ENCODE peak calls at places on chromosomes 2 and 18, in four cellular contexts. One of them, this sample, is unnamed.

GRCh38 chr2:225002656-225003045 is 39.6 kb downstream of the DOCK10 start:
- DNase-seq in WTC11: no peak
- DNase-seq in HepG2: no peak
- DNase-seq in K562: no peak
- DNase-seq in this sample: no peak

GRCh38 chr2:85394256-85394655 is 15.9 kb downstream of the CAPG start:
- DNase-seq in K562: no peak
- DNase-seq in HepG2: no peak
- DNase-seq in WTC11: no peak
- DNase-seq in this sample: no peak

GRCh38 chr18:59631583-59632181 is 65.5 kb downstream of the CCBE1 start:
- DNase-seq in HepG2: peak
- DNase-seq in K562: no peak
- DNase-seq in WTC11: peak
- DNase-seq in this sample: peak

GRCh38 chr18:13422541-13423147 is 204.1 kb downstream of the LDLRAD4 start:
- DNase-seq in K562: no peak
- DNase-seq in HepG2: no peak
- DNase-seq in WTC11: no peak
- DNase-seq in this sample: no peak

GRCh38 chr2:59301466-59302402 is 1060.6 kb upstream of the FANCL start:
- DNase-seq in WTC11: peak
- DNase-seq in HepG2: peak
- DNase-seq in K562: peak
- DNase-seq in this sample: peak

GRCh38 chr2:218168016-218168415 is 1.3 kb upstream of the CXCR1 start:
- DNase-seq in HepG2: no peak
- DNase-seq in WTC11: no peak
- DNase-seq in K562: no peak
- DNase-seq in this sample: no peak

GRCh38 chr18:48024009-48024512 is 93.6 kb upstream of the SMAD2 start:
- DNase-seq in WTC11: peak
- DNase-seq in HepG2: no peak
- DNase-seq in K562: no peak
- DNase-seq in this sample: no peak

GRCh38 chr2:233976690-233977294 is 59.6 kb downstream of the TRPM8 start:
- DNase-seq in WTC11: no peak
- DNase-seq in K562: peak
- DNase-seq in HepG2: peak
- DNase-seq in this sample: peak

GRCh38 chr18:54023471-54023870 is 201.0 kb downstream of the MBD2 start:
- DNase-seq in HepG2: no peak
- DNase-seq in WTC11: no peak
- DNase-seq in K562: no peak
- DNase-seq in this sample: no peak

GRCh38 chr2:171579481-171579880 is 57.2 kb downstream of the CYBRD1 start:
- DNase-seq in WTC11: no peak
- DNase-seq in K562: no peak
- DNase-seq in HepG2: no peak
- DNase-seq in this sample: no peak

GRCh38 chr2:109126501-109126860 is 2.5 kb upstream of the SH3RF3 start:
- DNase-seq in K562: no peak
- DNase-seq in WTC11: no peak
- DNase-seq in HepG2: no peak
- DNase-seq in this sample: no peak

GRCh38 chr2:197201874-197202273 is 108.7 kb downstream of the ANKRD44 start:
- DNase-seq in HepG2: no peak
- DNase-seq in WTC11: no peak
- DNase-seq in K562: no peak
- DNase-seq in this sample: no peak

GRCh38 chr2:40352321-40353099 is 99.4 kb downstream of the SLC8A1 start:
- DNase-seq in HepG2: no peak
- DNase-seq in K562: no peak
- DNase-seq in WTC11: no peak
- DNase-seq in this sample: no peak

GRCh38 chr2:12389354-12390045 is 327.2 kb upstream of the TRIB2 start:
- DNase-seq in WTC11: no peak
- DNase-seq in HepG2: no peak
- DNase-seq in K562: no peak
- DNase-seq in this sample: no peak

GRCh38 chr2:142756430-142756829 is 121.0 kb upstream of the KYNU start:
- DNase-seq in K562: no peak
- DNase-seq in WTC11: no peak
- DNase-seq in HepG2: no peak
- DNase-seq in this sample: no peak

DNA sequence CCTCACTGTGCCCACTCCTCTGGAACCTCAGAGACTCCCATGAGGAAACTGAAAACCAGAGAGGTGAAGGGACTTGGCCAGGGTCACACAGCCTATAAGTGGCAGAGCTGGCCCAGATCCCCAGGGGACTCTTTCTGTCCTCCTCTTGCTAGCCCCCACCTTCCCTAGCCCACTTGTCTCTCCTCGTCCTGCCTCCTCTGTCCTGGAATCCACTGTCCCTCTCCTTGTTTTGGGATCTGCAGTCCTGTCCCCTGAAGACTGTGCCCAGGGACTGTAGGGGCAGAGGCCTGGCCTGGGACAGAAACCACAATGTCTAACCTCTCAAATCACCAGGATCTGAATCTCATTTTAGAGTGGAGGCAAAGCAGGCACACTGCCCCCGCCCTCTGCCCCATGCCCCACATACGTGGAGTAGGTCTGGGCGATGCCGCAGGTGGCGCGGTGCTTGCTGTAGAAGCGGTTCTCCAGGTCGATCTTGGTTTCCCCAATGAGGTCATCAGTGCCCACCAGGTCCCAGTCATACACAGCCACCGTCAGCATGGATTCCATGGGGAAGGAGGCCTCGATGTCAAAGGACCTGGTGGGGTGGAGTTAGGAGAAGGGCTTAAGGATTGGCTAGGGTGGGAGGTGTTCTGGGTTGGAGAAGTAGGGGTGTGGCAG is 12.5 kb downstream of the OTOF start:
- DNase-seq in HepG2: no peak
- DNase-seq in WTC11: no peak
- DNase-seq in K562: no peak
- DNase-seq in this sample: no peak
- TF ChIP-seq ELF4 in HepG2: no peak
- TF ChIP-seq ELF4 in WTC11: no peak
- TF ChIP-seq ELF4 in K562: no peak
- TF ChIP-seq ELF4 in this sample: no peak

GRCh38 chr2:235358981-235359471 is 134.8 kb upstream of the AGAP1 start:
- DNase-seq in K562: no peak
- DNase-seq in HepG2: no peak
- DNase-seq in WTC11: no peak
- DNase-seq in this sample: no peak
- TF ChIP-seq SP1 in K562: no peak
- TF ChIP-seq SP1 in HepG2: no peak
- TF ChIP-seq SP1 in WTC11: no peak
- TF ChIP-seq SP1 in this sample: no peak

GRCh38 chr2:232890896-232891601 is 21.0 kb downstream of the SNORC start:
- DNase-seq in HepG2: no peak
- DNase-seq in WTC11: peak
- DNase-seq in K562: peak
- DNase-seq in this sample: peak
- TF ChIP-seq ELF4 in HepG2: no peak
- TF ChIP-seq ELF4 in WTC11: no peak
- TF ChIP-seq ELF4 in K562: no peak
- TF ChIP-seq ELF4 in this sample: no peak

DNA sequence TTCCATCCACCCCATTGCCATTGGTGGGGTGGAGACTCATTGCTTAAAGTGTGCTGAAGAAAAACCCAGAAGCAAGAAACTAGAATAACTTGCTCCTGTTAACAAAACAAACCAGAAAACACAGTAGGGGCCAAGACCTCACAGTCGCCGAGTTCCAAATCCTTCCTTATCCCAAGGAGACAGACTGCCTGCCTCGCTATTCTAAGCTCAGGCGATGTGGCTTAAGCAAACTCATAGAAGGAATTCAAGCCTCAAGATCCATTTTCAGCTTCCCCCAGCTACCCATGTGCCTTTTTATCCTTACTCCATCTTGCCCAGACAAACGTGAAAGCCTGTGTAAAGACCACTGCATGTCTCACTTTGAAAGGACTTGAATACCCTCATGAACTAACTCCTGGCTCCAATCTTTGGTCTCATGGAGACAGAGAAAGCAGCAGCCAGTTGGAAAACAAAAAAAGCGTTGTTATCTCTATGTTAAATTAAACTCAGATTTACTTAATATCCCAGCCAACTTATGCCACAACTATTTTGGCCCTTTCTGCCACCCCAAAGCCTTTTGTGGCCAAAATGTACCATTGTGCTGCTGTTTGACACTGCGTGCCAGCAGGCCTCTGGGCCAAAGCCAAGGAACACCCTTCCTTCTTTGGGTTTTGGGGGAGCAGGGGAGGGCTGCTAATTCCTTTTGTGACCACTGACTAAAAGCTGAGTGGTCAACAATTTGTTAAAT is 123.1 kb upstream of the FZD5 start:
- DNase-seq in K562: no peak
- DNase-seq in HepG2: no peak
- DNase-seq in WTC11: no peak
- DNase-seq in this sample: no peak
- TF ChIP-seq SP1 in K562: no peak
- TF ChIP-seq SP1 in HepG2: no peak
- TF ChIP-seq SP1 in WTC11: no peak
- TF ChIP-seq SP1 in this sample: no peak

GRCh38 chr2:31244101-31244500 is 10.1 kb downstream of the EHD3 start:
- DNase-seq in HepG2: no peak
- DNase-seq in WTC11: no peak
- DNase-seq in K562: no peak
- DNase-seq in this sample: no peak
- TF ChIP-seq ELF4 in HepG2: no peak
- TF ChIP-seq ELF4 in WTC11: no peak
- TF ChIP-seq ELF4 in K562: no peak
- TF ChIP-seq ELF4 in this sample: no peak

GRCh38 chr2:62329797-62330196 is 133.9 kb downstream of the B3GNT2 start:
- DNase-seq in K562: no peak
- DNase-seq in HepG2: no peak
- DNase-seq in WTC11: no peak
- DNase-seq in this sample: no peak
- TF ChIP-seq SP1 in K562: no peak
- TF ChIP-seq SP1 in HepG2: no peak
- TF ChIP-seq SP1 in WTC11: no peak
- TF ChIP-seq SP1 in this sample: no peak

DNA sequence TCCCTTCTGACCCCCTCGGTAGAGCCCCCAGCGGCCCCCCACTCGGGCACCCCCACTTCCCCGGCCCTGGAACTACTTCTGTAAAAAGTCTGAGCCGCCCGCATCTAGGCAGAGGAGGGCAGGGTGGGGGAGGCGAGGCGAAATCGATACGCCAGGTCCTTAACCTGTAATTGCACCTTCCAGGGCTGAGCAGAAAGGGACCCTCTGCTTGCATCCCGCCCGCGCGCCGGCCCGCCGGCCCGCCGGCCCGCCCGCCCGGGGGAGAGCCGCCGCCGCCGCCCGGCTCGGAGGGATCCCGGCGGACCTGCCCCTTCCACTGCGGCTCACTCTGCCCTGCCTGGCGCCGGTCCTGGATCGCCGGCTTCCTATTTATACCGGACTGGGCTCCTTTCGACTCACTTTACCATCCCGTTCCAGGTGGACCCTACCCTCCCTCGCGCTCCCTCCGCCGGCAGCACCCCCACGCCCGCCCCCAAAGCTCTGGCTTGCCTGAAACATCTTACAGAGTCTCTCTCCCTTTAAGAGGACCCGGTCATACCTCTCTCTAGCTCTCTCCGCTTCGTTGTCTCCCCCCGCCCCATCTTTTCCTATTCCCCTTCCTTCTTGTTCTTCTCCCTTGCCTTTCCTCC is 838 bp downstream of the KLHL14 start:
- DNase-seq in HepG2: no peak
- DNase-seq in WTC11: peak
- DNase-seq in K562: no peak
- DNase-seq in this sample: peak
- TF ChIP-seq ELF4 in HepG2: no peak
- TF ChIP-seq ELF4 in WTC11: no peak
- TF ChIP-seq ELF4 in K562: no peak
- TF ChIP-seq ELF4 in this sample: no peak

GRCh38 chr18:49795612-49796552 is 17.5 kb downstream of the ACAA2 start:
- DNase-seq in K562: no peak
- DNase-seq in HepG2: no peak
- DNase-seq in WTC11: no peak
- DNase-seq in this sample: no peak
- TF ChIP-seq SP1 in K562: no peak
- TF ChIP-seq SP1 in HepG2: no peak
- TF ChIP-seq SP1 in WTC11: no peak
- TF ChIP-seq SP1 in this sample: no peak

DNA sequence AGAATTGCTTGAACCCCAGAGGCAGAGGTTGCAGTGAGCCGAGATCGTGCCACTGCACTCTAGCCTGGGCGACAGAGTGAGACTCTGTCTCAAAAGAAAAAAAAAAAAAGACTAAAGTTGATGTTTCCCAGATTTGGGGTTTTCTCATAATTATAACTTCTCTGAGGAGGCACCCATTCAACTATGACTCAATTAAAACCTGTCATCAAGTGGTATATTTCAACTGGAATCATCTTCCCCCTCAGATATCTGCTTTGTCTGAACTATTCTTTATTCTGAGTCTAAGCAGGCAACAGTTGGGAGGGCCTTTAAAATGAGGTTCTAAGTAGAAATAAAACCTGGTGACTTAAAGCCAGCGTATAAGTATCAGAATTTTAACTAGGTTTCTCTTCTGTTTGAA is 88.5 kb downstream of the PTRHD1 start:
- DNase-seq in HepG2: no peak
- DNase-seq in WTC11: no peak
- DNase-seq in K562: no peak
- DNase-seq in this sample: no peak
- TF ChIP-seq ELF4 in HepG2: no peak
- TF ChIP-seq ELF4 in WTC11: no peak
- TF ChIP-seq ELF4 in K562: no peak
- TF ChIP-seq ELF4 in this sample: no peak

GRCh38 chr2:176558574-176559140 is 289.4 kb downstream of the MTX2 start:
- DNase-seq in WTC11: no peak
- DNase-seq in HepG2: no peak
- DNase-seq in K562: no peak
- DNase-seq in this sample: no peak

GRCh38 chr2:176561706-176562105 is 292.5 kb downstream of the MTX2 start:
- DNase-seq in K562: no peak
- DNase-seq in WTC11: no peak
- DNase-seq in HepG2: no peak
- DNase-seq in this sample: no peak

GRCh38 chr2:176565641-176566323 is 296.5 kb downstream of the MTX2 start:
- DNase-seq in WTC11: no peak
- DNase-seq in HepG2: peak
- DNase-seq in K562: no peak
- DNase-seq in this sample: no peak

GRCh38 chr2:176560296-176560695 is 291.1 kb downstream of the MTX2 start:
- DNase-seq in K562: no peak
- DNase-seq in HepG2: no peak
- DNase-seq in WTC11: no peak
- DNase-seq in this sample: no peak

GRCh38 chr2:176562359-176563043 is 293.3 kb downstream of the MTX2 start:
- DNase-seq in WTC11: no peak
- DNase-seq in HepG2: no peak
- DNase-seq in K562: no peak
- DNase-seq in this sample: no peak
- TF ChIP-seq SP1 in WTC11: no peak
- TF ChIP-seq SP1 in HepG2: no peak
- TF ChIP-seq SP1 in K562: no peak
- TF ChIP-seq SP1 in this sample: no peak